ENCODE peak calls at places on chromosomes 4 and X, in nine cellular contexts. One of them, this sample, is unnamed.

GRCh38 chr4:117331817-117332216 is 246.4 kb upstream of the TRAM1L1 start:
- DNase-seq in T-helper 1 cell: no peak
- DNase-seq in COR-L47: no peak
- DNase-seq in stimulated activated CD8-positive, alpha-beta memory T cell treated with anti-CD3 and anti-CD28 coated beads, Interleukin-7, amount 100 ng/mL, for 1 hour: no peak
- DNase-seq in NCI-H1105: no peak
- DNase-seq in cardiac septum: no peak
- DNase-seq in BE2C: no peak
- DNase-seq in pancreas: no peak
- DNase-seq in trophoblast cell: no peak
- DNase-seq in this sample: no peak

GRCh38 chrX:46637937-46638336 is 64.4 kb downstream of the CHST7 start:
- DNase-seq in T-helper 1 cell: peak; percentile 38
- DNase-seq in COR-L47: no peak
- DNase-seq in stimulated activated CD8-positive, alpha-beta memory T cell treated with anti-CD3 and anti-CD28 coated beads, Interleukin-7, amount 100 ng/mL, for 1 hour: no peak
- DNase-seq in NCI-H1105: no peak
- DNase-seq in cardiac septum: no peak
- DNase-seq in BE2C: no peak
- DNase-seq in pancreas: no peak
- DNase-seq in trophoblast cell: peak; percentile 19
- DNase-seq in this sample: no peak

GRCh38 chrX:13906103-13906502 is 89.2 kb upstream of the GPM6B start:
- DNase-seq in T-helper 1 cell: no peak
- DNase-seq in COR-L47: peak; percentile 46
- DNase-seq in stimulated activated CD8-positive, alpha-beta memory T cell treated with anti-CD3 and anti-CD28 coated beads, Interleukin-7, amount 100 ng/mL, for 1 hour: no peak
- DNase-seq in NCI-H1105: peak; percentile 76
- DNase-seq in cardiac septum: no peak
- DNase-seq in BE2C: no peak
- DNase-seq in pancreas: no peak
- DNase-seq in trophoblast cell: no peak
- DNase-seq in this sample: no peak

GRCh38 chr4:54400802-54401201 is 171.7 kb downstream of the PDGFRA start:
- DNase-seq in T-helper 1 cell: no peak
- DNase-seq in COR-L47: no peak
- DNase-seq in stimulated activated CD8-positive, alpha-beta memory T cell treated with anti-CD3 and anti-CD28 coated beads, Interleukin-7, amount 100 ng/mL, for 1 hour: no peak
- DNase-seq in NCI-H1105: no peak
- DNase-seq in cardiac septum: no peak
- DNase-seq in BE2C: no peak
- DNase-seq in pancreas: no peak
- DNase-seq in trophoblast cell: peak; percentile 32
- DNase-seq in this sample: no peak

GRCh38 chr4:26412381-26413372 is 77.6 kb downstream of the CCKAR start:
- DNase-seq in T-helper 1 cell: no peak
- DNase-seq in COR-L47: no peak
- DNase-seq in stimulated activated CD8-positive, alpha-beta memory T cell treated with anti-CD3 and anti-CD28 coated beads, Interleukin-7, amount 100 ng/mL, for 1 hour: no peak
- DNase-seq in NCI-H1105: no peak
- DNase-seq in cardiac septum: no peak
- DNase-seq in BE2C: no peak
- DNase-seq in pancreas: no peak
- DNase-seq in trophoblast cell: no peak
- DNase-seq in this sample: no peak

GRCh38 chr4:139718358-139718757 is 52.7 kb downstream of the MGST2 start:
- DNase-seq in T-helper 1 cell: no peak
- DNase-seq in COR-L47: no peak
- DNase-seq in stimulated activated CD8-positive, alpha-beta memory T cell treated with anti-CD3 and anti-CD28 coated beads, Interleukin-7, amount 100 ng/mL, for 1 hour: no peak
- DNase-seq in NCI-H1105: no peak
- DNase-seq in cardiac septum: no peak
- DNase-seq in BE2C: no peak
- DNase-seq in pancreas: no peak
- DNase-seq in trophoblast cell: no peak
- DNase-seq in this sample: no peak

GRCh38 chr4:105956566-105956965 is 61.3 kb downstream of the NPNT start:
- DNase-seq in T-helper 1 cell: no peak
- DNase-seq in COR-L47: no peak
- DNase-seq in stimulated activated CD8-positive, alpha-beta memory T cell treated with anti-CD3 and anti-CD28 coated beads, Interleukin-7, amount 100 ng/mL, for 1 hour: no peak
- DNase-seq in NCI-H1105: no peak
- DNase-seq in cardiac septum: no peak
- DNase-seq in BE2C: no peak
- DNase-seq in pancreas: no peak
- DNase-seq in trophoblast cell: no peak
- DNase-seq in this sample: no peak

GRCh38 chr4:147732516-147733193 is 767 bp downstream of the ARHGAP10 start:
- DNase-seq in T-helper 1 cell: no peak
- DNase-seq in COR-L47: no peak
- DNase-seq in stimulated activated CD8-positive, alpha-beta memory T cell treated with anti-CD3 and anti-CD28 coated beads, Interleukin-7, amount 100 ng/mL, for 1 hour: no peak
- DNase-seq in NCI-H1105: peak; percentile 20
- DNase-seq in cardiac septum: no peak
- DNase-seq in BE2C: peak; percentile 46
- DNase-seq in pancreas: peak; percentile 78
- DNase-seq in trophoblast cell: peak; percentile 76
- DNase-seq in this sample: no peak

GRCh38 chr4:57424231-57424897 is 314.2 kb upstream of the IGFBP7 start:
- DNase-seq in T-helper 1 cell: no peak
- DNase-seq in COR-L47: no peak
- DNase-seq in stimulated activated CD8-positive, alpha-beta memory T cell treated with anti-CD3 and anti-CD28 coated beads, Interleukin-7, amount 100 ng/mL, for 1 hour: no peak
- DNase-seq in NCI-H1105: no peak
- DNase-seq in cardiac septum: no peak
- DNase-seq in BE2C: no peak
- DNase-seq in pancreas: no peak
- DNase-seq in trophoblast cell: peak; percentile 73
- DNase-seq in this sample: no peak

GRCh38 chrX:120604359-120604782 is 470 bp downstream of the MCTS1 start:
- DNase-seq in T-helper 1 cell: peak; percentile 61
- DNase-seq in COR-L47: no peak
- DNase-seq in stimulated activated CD8-positive, alpha-beta memory T cell treated with anti-CD3 and anti-CD28 coated beads, Interleukin-7, amount 100 ng/mL, for 1 hour: no peak
- DNase-seq in NCI-H1105: no peak
- DNase-seq in cardiac septum: no peak
- DNase-seq in BE2C: peak; percentile 19
- DNase-seq in pancreas: no peak
- DNase-seq in trophoblast cell: peak; percentile 38
- DNase-seq in this sample: peak; percentile 72

GRCh38 chrX:9647475-9647874 is 118.2 kb downstream of the GPR143 start:
- DNase-seq in T-helper 1 cell: no peak
- DNase-seq in COR-L47: no peak
- DNase-seq in stimulated activated CD8-positive, alpha-beta memory T cell treated with anti-CD3 and anti-CD28 coated beads, Interleukin-7, amount 100 ng/mL, for 1 hour: no peak
- DNase-seq in NCI-H1105: no peak
- DNase-seq in cardiac septum: no peak
- DNase-seq in BE2C: no peak
- DNase-seq in pancreas: no peak
- DNase-seq in trophoblast cell: no peak
- DNase-seq in this sample: no peak

GRCh38 chrX:40273356-40274050 is 175.7 kb upstream of the BCOR start:
- DNase-seq in T-helper 1 cell: no peak
- DNase-seq in COR-L47: no peak
- DNase-seq in stimulated activated CD8-positive, alpha-beta memory T cell treated with anti-CD3 and anti-CD28 coated beads, Interleukin-7, amount 100 ng/mL, for 1 hour: no peak
- DNase-seq in NCI-H1105: no peak
- DNase-seq in cardiac septum: no peak
- DNase-seq in BE2C: peak; percentile 77
- DNase-seq in pancreas: no peak
- DNase-seq in trophoblast cell: peak; percentile 60
- DNase-seq in this sample: no peak

GRCh38 chr4:152634110-152634760 is 45.6 kb downstream of the TMEM154 start:
- DNase-seq in T-helper 1 cell: peak; percentile 24
- DNase-seq in COR-L47: no peak
- DNase-seq in stimulated activated CD8-positive, alpha-beta memory T cell treated with anti-CD3 and anti-CD28 coated beads, Interleukin-7, amount 100 ng/mL, for 1 hour: no peak
- DNase-seq in NCI-H1105: no peak
- DNase-seq in cardiac septum: no peak
- DNase-seq in BE2C: no peak
- DNase-seq in pancreas: no peak
- DNase-seq in trophoblast cell: peak; percentile 43
- DNase-seq in this sample: no peak

GRCh38 chr4:111943796-111944203 is 201.5 kb upstream of the FAM241A start:
- DNase-seq in T-helper 1 cell: no peak
- DNase-seq in COR-L47: peak; percentile 59
- DNase-seq in stimulated activated CD8-positive, alpha-beta memory T cell treated with anti-CD3 and anti-CD28 coated beads, Interleukin-7, amount 100 ng/mL, for 1 hour: no peak
- DNase-seq in NCI-H1105: peak; percentile 0
- DNase-seq in cardiac septum: no peak
- DNase-seq in BE2C: peak; percentile 33
- DNase-seq in pancreas: peak; percentile 54
- DNase-seq in trophoblast cell: peak; percentile 46
- DNase-seq in this sample: peak; percentile 67

GRCh38 chr4:151641167-151641566 is 119.6 kb downstream of the GATB start:
- DNase-seq in T-helper 1 cell: peak; percentile 18
- DNase-seq in COR-L47: no peak
- DNase-seq in stimulated activated CD8-positive, alpha-beta memory T cell treated with anti-CD3 and anti-CD28 coated beads, Interleukin-7, amount 100 ng/mL, for 1 hour: no peak
- DNase-seq in NCI-H1105: no peak
- DNase-seq in cardiac septum: no peak
- DNase-seq in BE2C: no peak
- DNase-seq in pancreas: no peak
- DNase-seq in trophoblast cell: peak; percentile 90
- DNase-seq in this sample: no peak

GRCh38 chr4:180909279-180909678 is 1333.9 kb upstream of the TENM3 start:
- DNase-seq in T-helper 1 cell: no peak
- DNase-seq in COR-L47: no peak
- DNase-seq in stimulated activated CD8-positive, alpha-beta memory T cell treated with anti-CD3 and anti-CD28 coated beads, Interleukin-7, amount 100 ng/mL, for 1 hour: no peak
- DNase-seq in NCI-H1105: no peak
- DNase-seq in cardiac septum: no peak
- DNase-seq in BE2C: peak; percentile 31
- DNase-seq in pancreas: no peak
- DNase-seq in trophoblast cell: peak; percentile 26
- DNase-seq in this sample: peak; percentile 44

GRCh38 chr4:76712564-76712963 is 185.4 kb downstream of the SOWAHB start:
- DNase-seq in T-helper 1 cell: no peak
- DNase-seq in COR-L47: no peak
- DNase-seq in stimulated activated CD8-positive, alpha-beta memory T cell treated with anti-CD3 and anti-CD28 coated beads, Interleukin-7, amount 100 ng/mL, for 1 hour: no peak
- DNase-seq in NCI-H1105: no peak
- DNase-seq in cardiac septum: no peak
- DNase-seq in BE2C: no peak
- DNase-seq in pancreas: no peak
- DNase-seq in trophoblast cell: peak; percentile 66
- DNase-seq in this sample: no peak

GRCh38 chr4:54082168-54082567 is 17.8 kb upstream of the CHIC2 start:
- DNase-seq in T-helper 1 cell: no peak
- DNase-seq in COR-L47: no peak
- DNase-seq in stimulated activated CD8-positive, alpha-beta memory T cell treated with anti-CD3 and anti-CD28 coated beads, Interleukin-7, amount 100 ng/mL, for 1 hour: no peak
- DNase-seq in NCI-H1105: no peak
- DNase-seq in cardiac septum: no peak
- DNase-seq in BE2C: peak; percentile 43
- DNase-seq in pancreas: no peak
- DNase-seq in trophoblast cell: peak; percentile 96
- DNase-seq in this sample: no peak

GRCh38 chr4:174255790-174256189 is 27.7 kb downstream of the FBXO8 start:
- DNase-seq in T-helper 1 cell: no peak
- DNase-seq in COR-L47: no peak
- DNase-seq in stimulated activated CD8-positive, alpha-beta memory T cell treated with anti-CD3 and anti-CD28 coated beads, Interleukin-7, amount 100 ng/mL, for 1 hour: no peak
- DNase-seq in NCI-H1105: no peak
- DNase-seq in cardiac septum: no peak
- DNase-seq in BE2C: peak; percentile 70
- DNase-seq in pancreas: no peak
- DNase-seq in trophoblast cell: peak; percentile 29
- DNase-seq in this sample: no peak

GRCh38 chrX:101442095-101442494 is 34.1 kb downstream of the HNRNPH2 start:
- DNase-seq in T-helper 1 cell: no peak
- DNase-seq in COR-L47: no peak
- DNase-seq in stimulated activated CD8-positive, alpha-beta memory T cell treated with anti-CD3 and anti-CD28 coated beads, Interleukin-7, amount 100 ng/mL, for 1 hour: no peak
- DNase-seq in NCI-H1105: no peak
- DNase-seq in cardiac septum: no peak
- DNase-seq in BE2C: no peak
- DNase-seq in pancreas: no peak
- DNase-seq in trophoblast cell: peak; percentile 54
- DNase-seq in this sample: no peak

GRCh38 chrX:115642895-115643530 is 82.0 kb downstream of the PLS3 start:
- DNase-seq in T-helper 1 cell: peak; percentile 43
- DNase-seq in COR-L47: no peak
- DNase-seq in stimulated activated CD8-positive, alpha-beta memory T cell treated with anti-CD3 and anti-CD28 coated beads, Interleukin-7, amount 100 ng/mL, for 1 hour: no peak
- DNase-seq in NCI-H1105: no peak
- DNase-seq in cardiac septum: no peak
- DNase-seq in BE2C: peak; percentile 25
- DNase-seq in pancreas: no peak
- DNase-seq in trophoblast cell: peak; percentile 79
- DNase-seq in this sample: peak; percentile 83

GRCh38 chrX:16970977-16971376 is 24.5 kb downstream of the REPS2 start:
- DNase-seq in T-helper 1 cell: no peak
- DNase-seq in COR-L47: no peak
- DNase-seq in stimulated activated CD8-positive, alpha-beta memory T cell treated with anti-CD3 and anti-CD28 coated beads, Interleukin-7, amount 100 ng/mL, for 1 hour: no peak
- DNase-seq in NCI-H1105: no peak
- DNase-seq in cardiac septum: no peak
- DNase-seq in BE2C: no peak
- DNase-seq in pancreas: no peak
- DNase-seq in trophoblast cell: peak; percentile 33
- DNase-seq in this sample: no peak

GRCh38 chrX:18565727-18566126 is 106.2 kb downstream of the RS1 start:
- DNase-seq in T-helper 1 cell: no peak
- DNase-seq in COR-L47: no peak
- DNase-seq in stimulated activated CD8-positive, alpha-beta memory T cell treated with anti-CD3 and anti-CD28 coated beads, Interleukin-7, amount 100 ng/mL, for 1 hour: no peak
- DNase-seq in NCI-H1105: no peak
- DNase-seq in cardiac septum: no peak
- DNase-seq in BE2C: no peak
- DNase-seq in pancreas: no peak
- DNase-seq in trophoblast cell: no peak
- DNase-seq in this sample: no peak